ENCODE peak calls at places on chromosome 11, in six cellular contexts. Y is adrenal gland, B is GM23338, D is SK-N-SH, A is tibial artery, E is DND-41. L is an unnamed sample.

GRCh38 chr11:59199546-59200420 is 12.9 kb downstream of the MPEG1 start:
- DNase-seq in Y (no peak), D (no peak), B (no peak), A (no peak), E (no peak), L (no peak)

GRCh38 chr11:116776522-116776984 is 3.8 kb upstream of the BUD13 start:
- DNase-seq in D (no peak), B (no peak), A (no peak), Y (no peak), E (no peak), L (no peak)

GRCh38 chr11:68818181-68818580 is 23.5 kb downstream of the CPT1A start:
- DNase-seq in A (no peak), Y (no peak), D (no peak), E (no peak), B (no peak), L (no peak)

GRCh38 chr11:68930991-68931855 is 27.5 kb downstream of the IGHMBP2 start:
- DNase-seq in B (no peak), Y (no peak), D (no peak), A (no peak), E (no peak), L (no peak)

GRCh38 chr11:88861618-88862017 is 204.2 kb downstream of the GRM5 start:
- DNase-seq in A (no peak), D (no peak), Y (no peak), B (no peak), E (no peak), L (no peak)

GRCh38 chr11:86743223-86744118 is 56.9 kb upstream of the PRSS23 start:
- DNase-seq in D (no peak), E (no peak), A (peak; percentile 80), B (no peak), Y (peak; percentile 91), L (no peak)

GRCh38 chr11:105000797-105001196 is 22.2 kb downstream of the CASP5 start:
- DNase-seq in A (no peak), B (peak; percentile 62), E (peak; percentile 31), D (no peak), Y (no peak), L (peak; percentile 5)

GRCh38 chr11:27611946-27612455 is 88.3 kb downstream of the BDNF start:
- DNase-seq in Y (no peak), E (no peak), A (no peak), D (no peak), B (no peak), L (no peak)

GRCh38 chr11:130881475-130882137 is 34.7 kb downstream of the SNX19 start:
- DNase-seq in D (no peak), A (no peak), B (no peak), Y (no peak), E (no peak), L (no peak)

GRCh38 chr11:80157447-80157846 is 716.6 kb upstream of the TENM4 start:
- DNase-seq in B (peak; percentile 42), A (no peak), D (no peak), E (no peak), Y (no peak), L (no peak)

GRCh38 chr11:14026961-14027360 is 64.4 kb downstream of the SPON1 start:
- DNase-seq in Y (peak; percentile 39), E (no peak), B (no peak), A (no peak), D (no peak), L (no peak)

GRCh38 chr11:57331720-57332119 is 4.0 kb downstream of the SSRP1 start:
- DNase-seq in B (no peak), E (no peak), D (no peak), Y (no peak), A (no peak), L (no peak)

GRCh38 chr11:129613076-129613475 is 202.6 kb upstream of the TMEM45B start:
- DNase-seq in Y (no peak), E (no peak), A (no peak), B (no peak), D (no peak), L (no peak)

GRCh38 chr11:86515297-86516094 is 140.8 kb downstream of the CCDC81 start:
- DNase-seq in B (no peak), A (no peak), Y (peak; percentile 57), E (no peak), D (peak; percentile 43), L (no peak)

GRCh38 chr11:35857922-35858321 is 85.9 kb upstream of the LDLRAD3 start:
- DNase-seq in E (no peak), D (no peak), A (no peak), Y (no peak), B (no peak), L (no peak)

GRCh38 chr11:84022221-84022620 is 736.1 kb upstream of the CCDC90B start:
- DNase-seq in A (no peak), D (no peak), Y (no peak), E (no peak), B (peak; percentile 59), L (no peak)

GRCh38 chr11:25939691-25940090 is 392.2 kb upstream of the ANO3 start:
- DNase-seq in E (no peak), A (no peak), Y (no peak), B (no peak), D (no peak), L (no peak)

GRCh38 chr11:95088946-95089619 is 563 bp upstream of the ENDOD1 start:
- DNase-seq in B (peak; percentile 21), A (no peak), Y (no peak), E (no peak), D (no peak), L (no peak)

GRCh38 chr11:86047275-86047991 is 21.5 kb downstream of the PICALM start:
- DNase-seq in Y (no peak), E (no peak), B (no peak), A (no peak), D (no peak), L (peak; percentile 28)

GRCh38 chr11:122155001-122155400 is 39.0 kb upstream of the BLID start:
- DNase-seq in A (no peak), B (no peak), Y (no peak), E (no peak), D (no peak), L (no peak)

GRCh38 chr11:118911113-118911879 is 14.4 kb downstream of the BCL9L start:
- DNase-seq in Y (peak; percentile 57), A (no peak), B (peak; percentile 62), D (no peak), E (no peak), L (no peak)

GRCh38 chr11:61861634-61862033 is 29.7 kb downstream of the FADS3 start:
- DNase-seq in D (no peak), B (no peak), A (no peak), E (no peak), Y (no peak), L (no peak)

GRCh38 chr11:22807855-22808558 is 21.6 kb downstream of the SVIP start:
- DNase-seq in E (no peak), D (no peak), B (no peak), A (no peak), Y (no peak), L (no peak)

GRCh38 chr11:34613015-34613414 is 7.9 kb upstream of the EHF start:
- DNase-seq in A (no peak), E (no peak), D (no peak), Y (no peak), B (no peak), L (no peak)

GRCh38 chr11:35615911-35616900 is 2.1 kb upstream of the FJX1 start:
- DNase-seq in B (peak; percentile 62), A (no peak), D (peak; percentile 52), E (no peak), Y (no peak), L (no peak)

GRCh38 chr11:35348898-35349687 is 70.3 kb downstream of the SLC1A2 start:
- DNase-seq in E (no peak), B (no peak), D (no peak), Y (no peak), A (no peak), L (no peak)

GRCh38 chr11:71252782-71253730 is 679 bp upstream of the SHANK2 start:
- DNase-seq in D (no peak), Y (no peak), A (no peak), E (no peak), B (peak; percentile 85), L (no peak)

GRCh38 chr11:30342736-30343166 is 19.8 kb downstream of the ARL14EP start:
- DNase-seq in Y (no peak), E (no peak), A (no peak), D (no peak), B (no peak), L (no peak)

GRCh38 chr11:44484211-44484610 is 81.3 kb upstream of the CD82 start:
- DNase-seq in A (no peak), Y (no peak), B (peak; percentile 62), D (peak; percentile 68), E (no peak), L (no peak)

GRCh38 chr11:56103210-56103737 is at the start of gene OR8H2:
- DNase-seq in B (no peak), A (no peak), E (no peak), D (no peak), Y (no peak), L (no peak)

GRCh38 chr11:26715133-26715532 is 6.7 kb downstream of the SLC5A12 start:
- DNase-seq in D (no peak), E (no peak), B (no peak), A (no peak), Y (no peak), L (no peak)

GRCh38 chr11:13487661-13488030 is 8.2 kb downstream of the PTH start:
- DNase-seq in Y (no peak), B (peak; percentile 75), E (no peak), A (no peak), D (no peak), L (no peak)

DNA sequence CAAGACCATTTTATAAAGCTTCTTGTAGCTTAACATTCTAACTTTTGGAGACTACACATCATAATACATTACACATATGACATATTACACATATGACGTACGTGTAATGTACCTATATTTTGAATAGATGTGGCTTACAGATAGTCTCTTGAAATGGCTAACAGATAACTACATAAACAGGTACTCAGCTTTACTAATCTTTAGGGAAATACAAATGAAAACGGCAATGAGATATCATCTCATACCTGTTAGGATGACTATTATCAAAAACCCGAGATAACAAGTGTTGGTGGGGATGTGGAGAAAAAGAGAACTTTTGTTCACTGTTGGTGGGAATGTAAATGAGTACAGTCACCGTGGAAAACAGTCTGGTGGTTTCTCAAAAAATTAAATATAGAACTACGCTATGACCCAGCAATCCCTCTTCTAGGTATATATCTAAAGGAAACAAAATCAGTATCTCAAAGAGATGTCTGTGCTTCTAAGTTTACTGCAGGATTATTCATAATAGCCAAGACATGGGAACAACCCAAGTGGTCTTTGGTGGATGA is 247.6 kb downstream of the ETS1 start:
- DNase-seq in A (no peak), D (no peak), E (no peak), Y (no peak), B (no peak), L (no peak)
- H3K4me3 ChIP-seq in A (no peak overlapping the region), D (no peak overlapping the region), E (no peak overlapping the region), Y (no peak overlapping the region), B (no peak overlapping the region), L (no peak overlapping the region)

GRCh38 chr11:73028621-73029020 is 113.5 kb downstream of the FCHSD2 start:
- DNase-seq in B (no peak), E (no peak), D (no peak), Y (no peak), A (no peak), L (no peak)
- H3K27ac ChIP-seq in B (no peak overlapping the region), E (no peak overlapping the region), D (peak overlapping the region; percentile 96), Y (no peak overlapping the region), A (no peak overlapping the region), L (no peak overlapping the region)

GRCh38 chr11:10233581-10233980 is 60.4 kb downstream of the SBF2 start:
- DNase-seq in D (peak; percentile 8), A (no peak), B (no peak), Y (no peak), E (no peak), L (no peak)
- H3K27me3 ChIP-seq in D (no peaks in the 10 kb centered on the region), A (no peaks in the 10 kb centered on the region), B (no peaks in the 10 kb centered on the region), Y (no peaks in the 10 kb centered on the region), E (no peaks in the 10 kb centered on the region), L (no peaks in the 10 kb centered on the region)

GRCh38 chr11:65298131-65298535 is 16.5 kb upstream of the CDC42EP2 start:
- DNase-seq in A (peak; percentile 63), D (no peak), E (no peak), B (no peak), Y (peak; percentile 61), L (no peak)
- H3K4me3 ChIP-seq in A (no peak overlapping the region), D (no peak overlapping the region), E (no peak overlapping the region), B (no peak overlapping the region), Y (no peak overlapping the region), L (no peak overlapping the region)